ENCODE peak calls at places on chromosomes 11 and 22, in six cellular contexts. W is GM12878, S is endothelial cell of umbilical vein, O is H1, J is HCT116, R is neural progenitor cell. A is an unnamed sample.
A peak's percentile ranks its signal among the peaks of the same experiment; 100 is the strongest.

GRCh38 chr22:34102633-34103032 is 182.4 kb upstream of the LARGE1 start:
- DNase-seq in W (no peak), O (no peak), J (no peak), S (no peak), R (peak; percentile 19), A (no peak)

GRCh38 chr11:134518616-134519389 is 106.8 kb upstream of the B3GAT1 start:
- DNase-seq in O (no peak), J (no peak), R (no peak), S (no peak), W (no peak), A (no peak)

GRCh38 chr22:25960375-25960774 is 208.9 kb upstream of the SEZ6L start:
- DNase-seq in W (no peak), O (no peak), S (no peak), J (no peak), R (no peak), A (no peak)

GRCh38 chr11:2778630-2779498 is 79.1 kb upstream of the KCNQ1OT1 start:
- DNase-seq in W (no peak), S (peak; percentile 41), J (no peak), R (no peak), O (peak; percentile 42), A (peak; percentile 97)

GRCh38 chr22:27247691-27248434 is 553.7 kb downstream of the MN1 start:
- DNase-seq in J (no peak), W (no peak), O (no peak), R (no peak), S (peak; percentile 56), A (no peak)

GRCh38 chr11:118305726-118306125 is 1.2 kb downstream of the CD3E start:
- DNase-seq in R (no peak), W (no peak), O (no peak), S (no peak), J (no peak), A (no peak)

GRCh38 chr11:113721462-113722066 is 15.5 kb upstream of the TMPRSS5 start:
- DNase-seq in R (no peak), O (no peak), W (no peak), S (no peak), J (no peak), A (no peak)

GRCh38 chr11:113818426-113818825 is 38.8 kb downstream of the CLDN25 start:
- DNase-seq in O (no peak), S (no peak), W (no peak), J (no peak), R (no peak), A (no peak)

GRCh38 chr11:96215094-96215782 is 127.8 kb downstream of the MAML2 start:
- DNase-seq in W (peak; percentile 72), J (no peak), R (no peak), S (peak; percentile 81), O (no peak), A (peak; percentile 86)

GRCh38 chr11:102798012-102798746 is at the start of gene MMP1:
- DNase-seq in R (no peak), J (no peak), S (peak; percentile 47), O (no peak), W (no peak), A (no peak)

GRCh38 chr22:44185237-44186120 is 4.8 kb downstream of the PARVG start:
- DNase-seq in J (no peak), R (no peak), W (no peak), S (no peak), O (no peak), A (no peak)

GRCh38 chr22:31160328-31160978 is 471 bp downstream of the RNF185 start:
- DNase-seq in S (peak; percentile 55), J (no peak), O (peak; percentile 63), W (no peak), R (no peak), A (no peak)

GRCh38 chr11:97614571-97614970 is 1224.8 kb downstream of the JRKL start:
- DNase-seq in J (no peak), R (no peak), O (no peak), W (no peak), S (peak; percentile 47), A (no peak)

GRCh38 chr22:44587004-44587793 is 89.2 kb upstream of the RTL6 start:
- DNase-seq in R (peak; percentile 65), W (no peak), J (no peak), S (no peak), O (no peak), A (no peak)

GRCh38 chr11:37500425-37500824 is 902.4 kb upstream of the RAG2 start:
- DNase-seq in O (no peak), W (no peak), S (no peak), R (peak; percentile 3), J (no peak), A (no peak)

GRCh38 chr11:134560566-134561347 is 148.7 kb upstream of the B3GAT1 start:
- DNase-seq in W (no peak), S (no peak), R (peak; percentile 52), J (no peak), O (peak; percentile 51), A (no peak)

GRCh38 chr11:93823210-93823609 is 27.2 kb downstream of the VSTM5 start:
- DNase-seq in J (no peak), S (no peak), W (no peak), O (no peak), R (no peak), A (no peak)

GRCh38 chr11:79902493-79902892 is 461.7 kb upstream of the TENM4 start:
- DNase-seq in R (no peak), J (no peak), O (no peak), S (no peak), W (no peak), A (no peak)

GRCh38 chr11:78192911-78193341 is 4.2 kb downstream of the USP35 start:
- DNase-seq in O (no peak), W (no peak), R (no peak), J (no peak), S (no peak), A (no peak)

GRCh38 chr11:64083681-64084080 is 48.0 kb downstream of the FLRT1 start:
- DNase-seq in S (no peak), O (no peak), J (no peak), W (no peak), R (no peak), A (no peak)
- H3K9ac ChIP-seq in S (no peak overlapping the region), O (no peak overlapping the region), J (no peak overlapping the region), W (no peak overlapping the region), R (no peak overlapping the region), A (no peak overlapping the region)

GRCh38 chr22:35155403-35156025 is 89.6 kb downstream of the ISX start:
- DNase-seq in O (no peak), R (peak; percentile 22), W (no peak), J (no peak), S (no peak), A (no peak)
- TF ChIP-seq CTCF in O (peak; percentile 42), R (no peak), W (no peak), J (peak; percentile 11), S (peak; percentile 0), A (peak; percentile 13)

DNA sequence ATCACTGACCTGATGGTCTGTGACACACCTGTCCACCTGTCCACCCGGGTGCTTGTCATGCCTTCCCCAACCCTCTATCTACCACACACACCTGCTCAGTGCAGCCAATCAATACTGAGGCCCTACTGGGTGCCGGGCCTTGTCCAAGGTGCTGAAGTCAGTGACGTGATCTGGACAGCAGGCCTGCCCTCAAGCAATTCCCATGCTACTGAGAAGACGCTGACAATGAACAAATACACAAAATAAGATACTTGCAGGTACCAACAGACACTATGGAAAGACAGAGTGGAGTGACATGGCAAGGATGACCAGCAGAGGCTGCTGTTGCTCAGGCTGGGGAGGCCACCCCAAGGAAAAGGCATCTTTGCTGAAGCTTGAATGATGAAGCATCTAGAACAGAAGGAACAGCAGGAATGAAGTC is 21.2 kb downstream of the PLAAT3 start:
- DNase-seq in R (peak; percentile 24), S (no peak), O (peak; percentile 68), J (no peak), W (no peak), A (no peak)
- H3K27ac ChIP-seq in R (no peak overlapping the region), S (no peak overlapping the region), O (no peak overlapping the region), J (no peak overlapping the region), W (no peak overlapping the region), A (no peak overlapping the region)

DNA sequence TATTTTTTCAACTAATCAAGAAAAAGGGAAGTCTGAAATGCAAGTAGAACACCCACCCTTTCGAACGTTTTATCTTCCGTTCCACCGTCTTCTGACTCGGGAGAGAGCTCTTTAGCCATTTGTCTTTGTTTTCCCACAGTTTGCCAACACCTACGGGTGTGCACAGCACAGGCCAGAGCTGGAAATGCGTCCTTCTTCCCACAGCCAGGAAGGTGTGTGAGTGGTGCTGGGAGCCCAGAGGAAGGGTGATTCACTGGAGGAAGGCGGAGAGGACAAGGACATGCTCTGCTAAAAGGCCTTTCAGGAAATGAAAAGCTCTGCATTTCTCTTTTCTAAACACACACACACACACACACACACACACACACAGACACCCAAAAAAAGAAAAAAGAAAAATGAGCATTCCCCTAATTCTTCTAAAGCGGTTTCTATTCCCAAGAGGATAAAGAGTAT is 18.5 kb downstream of the ENDOD1 start:
- DNase-seq in W (no peak), J (no peak), R (peak; percentile 5), S (peak; percentile 90), O (no peak), A (no peak)
- H3K9ac ChIP-seq in W (no peak overlapping the region), J (peak overlapping the region; percentile 72), R (no peak overlapping the region), S (peak overlapping the region; percentile 14), O (no peak overlapping the region), A (no peak overlapping the region)

GRCh38 chr11:66851698-66852465 is 5.0 kb upstream of the LRFN4 start:
- DNase-seq in J (no peak), W (no peak), S (no peak), O (peak; percentile 80), R (peak; percentile 30), A (peak; percentile 45)
- TF ChIP-seq CTCF in J (peak; percentile 69), W (peak; percentile 54), S (peak; percentile 47), O (no peak), R (peak; percentile 48), A (peak; percentile 54)

GRCh38 chr11:48062649-48063048 is 82.3 kb downstream of the PTPRJ start:
- DNase-seq in S (no peak), R (no peak), W (no peak), O (no peak), J (no peak), A (no peak)

GRCh38 chr11:48066881-48067800 is 86.8 kb downstream of the PTPRJ start:
- DNase-seq in O (no peak), S (peak; percentile 59), R (peak; percentile 67), W (no peak), J (no peak), A (no peak)

GRCh38 chr11:48058777-48059176 is 78.4 kb downstream of the PTPRJ start:
- DNase-seq in S (no peak), R (no peak), W (no peak), J (no peak), O (no peak), A (no peak)

GRCh38 chr11:48063424-48063978 is 83.1 kb downstream of the PTPRJ start:
- DNase-seq in O (no peak), R (no peak), J (peak; percentile 13), W (no peak), S (peak; percentile 57), A (no peak)

DNA sequence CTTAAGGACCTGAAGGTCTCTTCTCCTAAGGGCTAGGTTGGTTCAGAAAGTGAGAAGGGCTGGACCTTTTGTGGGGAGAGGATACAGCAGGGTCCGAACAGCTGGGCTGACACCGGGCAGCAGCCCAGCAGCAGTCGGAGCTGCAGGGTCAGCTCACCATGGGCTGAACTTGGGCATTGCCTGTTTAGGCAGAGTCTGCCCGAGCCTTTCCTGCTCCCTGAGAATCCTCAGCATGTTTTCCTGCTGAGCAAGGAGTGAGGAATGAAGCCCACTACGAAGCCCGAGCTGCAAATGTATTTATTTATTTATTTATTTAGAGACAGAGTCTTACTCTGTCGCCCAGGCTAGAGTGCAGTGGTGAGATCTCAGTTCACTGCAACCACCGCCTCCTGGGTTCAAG is 83.9 kb downstream of the PTPRJ start:
- DNase-seq in W (no peak), J (no peak), R (no peak), S (peak; percentile 31), O (no peak), A (no peak)
- H3K27ac ChIP-seq in W (peak overlapping the region; percentile 56), J (peak overlapping the region; percentile 57), R (no peak overlapping the region), S (no peak overlapping the region), O (no peak overlapping the region), A (no peak overlapping the region)

A was measured in MM.1S.